ENCODE peak calls at places on chromosomes 6 and 20, in ten cellular contexts. M is BJ, E is IMR-90, H is fibroblast of lung, F is right cardiac atrium, P is lower lobe of right lung, U is gastrocnemius medialis, T is AG09309, S is PC-9, I is GM23248. V is an unnamed sample.

GRCh38 chr6:166774292-166774691 is 147.2 kb upstream of the RPS6KA2 start:
- DNase-seq in M (no peak), E (no peak), H (no peak), F (no peak), P (no peak), U (no peak), T (no peak), S (no peak), I (no peak), V (no peak)

GRCh38 chr20:58228103-58228483 is 360 bp downstream of the ANKRD60 start:
- DNase-seq in M (no peak), E (peak; percentile 33), H (no peak), F (peak; percentile 63), P (no peak), U (no peak), T (no peak), S (no peak), I (peak; percentile 38), V (no peak)

GRCh38 chr6:143174951-143175350 is 114.3 kb downstream of the AIG1 start:
- DNase-seq in M (no peak), E (no peak), H (no peak), F (no peak), P (no peak), U (no peak), T (no peak), S (no peak), I (no peak), V (no peak)

GRCh38 chr6:117145940-117146339 is 119.4 kb upstream of the VGLL2 start:
- DNase-seq in M (no peak), E (no peak), H (no peak), F (no peak), P (no peak), U (no peak), T (no peak), S (no peak), I (no peak), V (no peak)

GRCh38 chr20:396252-396618 is 11.9 kb upstream of the RBCK1 start:
- DNase-seq in M (no peak), E (no peak), H (no peak), F (no peak), P (no peak), U (no peak), T (no peak), S (no peak), I (no peak), V (no peak)

GRCh38 chr20:48455606-48456360 is 372.0 kb downstream of the PREX1 start:
- DNase-seq in M (no peak), E (no peak), H (no peak), F (no peak), P (no peak), U (no peak), T (no peak), S (no peak), I (no peak), V (no peak)

GRCh38 chr20:1327241-1327653 is 1.7 kb downstream of the SDCBP2 start:
- DNase-seq in M (no peak), E (peak; percentile 79), H (peak; percentile 47), F (peak; percentile 66), P (peak; percentile 84), U (no peak), T (no peak), S (no peak), I (peak; percentile 87), V (peak; percentile 96)

GRCh38 chr20:39152742-39153141 is 190.6 kb downstream of the DHX35 start:
- DNase-seq in M (no peak), E (no peak), H (no peak), F (no peak), P (no peak), U (no peak), T (no peak), S (no peak), I (no peak), V (no peak)

GRCh38 chr6:116393430-116393829 is 22.7 kb downstream of the DSE start:
- DNase-seq in M (no peak), E (no peak), H (no peak), F (no peak), P (no peak), U (no peak), T (no peak), S (no peak), I (no peak), V (no peak)

GRCh38 chr6:129312865-129313264 is 397.1 kb downstream of the ARHGAP18 start:
- DNase-seq in M (peak; percentile 25), E (peak; percentile 78), H (peak; percentile 81), F (no peak), P (no peak), U (no peak), T (no peak), S (peak; percentile 63), I (peak; percentile 85), V (peak; percentile 43)

DNA sequence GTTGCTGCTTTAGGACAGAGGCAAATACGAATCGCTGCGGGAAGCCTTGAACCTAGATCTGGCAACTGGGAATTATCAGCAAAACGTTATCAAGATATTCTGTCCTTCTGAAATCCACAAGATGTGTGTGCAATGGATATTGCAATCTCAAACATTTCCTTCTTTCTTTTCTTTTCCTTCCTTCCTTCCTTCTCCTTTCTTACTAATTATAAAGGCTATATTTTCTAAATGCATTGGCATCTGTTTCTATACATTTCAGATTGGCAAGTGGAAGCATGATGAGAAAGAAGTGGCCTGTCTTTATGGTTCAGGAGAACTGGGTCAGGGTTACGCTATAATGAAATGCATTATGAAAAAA is 2.0 kb downstream of the TAGAP start:
- DNase-seq in M (no peak), E (no peak), H (no peak), F (no peak), P (no peak), U (no peak), T (no peak), S (no peak), I (no peak), V (no peak)
- H3K4me3 ChIP-seq in M (no peak overlapping the region), E (no peak overlapping the region), H (no peak overlapping the region), F (peak overlapping the region; percentile 35), P (peak overlapping the region; percentile 47), U (no peak overlapping the region), T (no peak overlapping the region), S (no peak overlapping the region), I (no peak overlapping the region), V (no peak overlapping the region)

GRCh38 chr6:137733353-137733746 is 133.7 kb upstream of the TNFAIP3 start:
- DNase-seq in M (no peak), E (no peak), H (no peak), F (no peak), P (no peak), U (no peak), T (no peak), S (no peak), I (no peak), V (no peak)
- H3K4me3 ChIP-seq in M (no peak overlapping the region), E (no peak overlapping the region), H (no peak overlapping the region), F (no peak overlapping the region), P (no peak overlapping the region), U (no peak overlapping the region), T (no peak overlapping the region), S (no peak overlapping the region), I (no peak overlapping the region), V (no peak overlapping the region)

GRCh38 chr6:136787726-136788068 is 4.6 kb downstream of the MAP3K5 start:
- DNase-seq in M (no peak), E (no peak), H (no peak), F (no peak), P (no peak), U (no peak), T (no peak), S (no peak), I (no peak), V (no peak)
- H3K4me3 ChIP-seq in M (no peak overlapping the region), E (peak overlapping the region; percentile 19), H (peak overlapping the region; percentile 44), F (no peak overlapping the region), P (no peak overlapping the region), U (no peak overlapping the region), T (no peak overlapping the region), S (peak overlapping the region; percentile 97), I (peak overlapping the region; percentile 47), V (no peak overlapping the region)

GRCh38 chr6:84771732-84772131 is 7.3 kb upstream of the TBX18 start:
- DNase-seq in M (no peak), E (no peak), H (no peak), F (no peak), P (no peak), U (no peak), T (no peak), S (no peak), I (peak; percentile 34), V (no peak)

GRCh38 chr6:84774174-84775158 is 10.1 kb upstream of the TBX18 start:
- DNase-seq in M (no peak), E (no peak), H (no peak), F (peak; percentile 89), P (peak; percentile 50), U (no peak), T (no peak), S (peak; percentile 41), I (peak; percentile 85), V (no peak)

GRCh38 chr6:84773133-84773430 is 8.7 kb upstream of the TBX18 start:
- DNase-seq in M (no peak), E (no peak), H (no peak), F (no peak), P (no peak), U (no peak), T (no peak), S (no peak), I (peak; percentile 45), V (no peak)

GRCh38 chr6:84773431-84774173 is 9.2 kb upstream of the TBX18 start:
- DNase-seq in M (no peak), E (no peak), H (no peak), F (peak; percentile 69), P (peak; percentile 45), U (no peak), T (no peak), S (no peak), I (peak; percentile 75), V (no peak)

GRCh38 chr6:84772428-84773132 is 8.2 kb upstream of the TBX18 start:
- DNase-seq in M (no peak), E (no peak), H (no peak), F (peak; percentile 65), P (no peak), U (no peak), T (no peak), S (no peak), I (peak; percentile 37), V (no peak)
- H3K4me3 ChIP-seq in M (no peak overlapping the region), E (no peak overlapping the region), H (no peak overlapping the region), F (peak overlapping the region; percentile 55), P (no peak overlapping the region), U (peak overlapping the region; percentile 53), T (peak overlapping the region; percentile 52), S (no peak overlapping the region), I (peak overlapping the region; percentile 11), V (peak overlapping the region; percentile 49)

DNA sequence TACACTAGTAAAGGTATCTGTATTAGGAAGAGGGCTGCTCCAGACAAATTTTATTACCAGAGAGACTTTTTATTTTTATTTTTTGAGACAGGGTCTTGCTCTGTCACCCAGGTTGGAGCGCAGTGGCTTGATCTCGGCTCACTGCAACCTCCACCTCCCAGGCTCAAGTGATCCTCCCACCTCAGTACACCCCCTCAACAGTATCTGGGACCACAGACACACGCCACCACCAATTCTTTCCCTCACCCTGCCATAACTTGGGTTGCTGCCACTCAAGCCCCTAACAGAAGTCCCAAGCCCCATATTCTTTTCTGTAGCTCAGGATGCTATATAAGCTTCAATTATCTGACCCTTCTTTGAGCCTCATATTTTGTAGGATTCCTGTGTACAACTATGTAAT is 6.9 kb downstream of the BCL2L1 start:
- DNase-seq in M (no peak), E (no peak), H (no peak), F (no peak), P (no peak), U (no peak), T (no peak), S (no peak), I (no peak), V (no peak)
- H3K4me3 ChIP-seq in M (no peak overlapping the region), E (no peak overlapping the region), H (peak overlapping the region; percentile 41), F (no peak overlapping the region), P (no peak overlapping the region), U (peak overlapping the region; percentile 76), T (no peak overlapping the region), S (peak overlapping the region; percentile 88), I (no peak overlapping the region), V (no peak overlapping the region)

V was measured in skeletal muscle cell.